ENCODE peak calls at places on chromosomes 1 and 21, in eight cellular contexts. L, U, J, C, Y, G, Z and B are unnamed samples.
A peak's percentile ranks its signal among the peaks of the same experiment; 100 is the strongest.

GRCh38 chr1:162220009-162220539 is 150.6 kb downstream of the NOS1AP start:
- DNase-seq in Z (no peak), U (no peak), G (no peak), L (no peak), C (no peak), Y (no peak), J (no peak), B (no peak)

GRCh38 chr1:1990222-1990621 is 13.4 kb downstream of the CFAP74 start:
- DNase-seq in Y (peak; percentile 62), Z (no peak), U (no peak), G (no peak), C (no peak), L (no peak), J (no peak), B (no peak)

GRCh38 chr1:41626616-41627375 is 142.3 kb upstream of the EDN2 start:
- DNase-seq in Z (peak; percentile 31), Y (no peak), J (no peak), L (peak; percentile 9), U (no peak), C (peak; percentile 77), G (no peak), B (peak; percentile 50)

GRCh38 chr1:41432481-41433280 is 51.8 kb downstream of the EDN2 start:
- DNase-seq in C (peak; percentile 90), Y (peak; percentile 79), G (peak; percentile 50), U (peak; percentile 76), Z (peak; percentile 76), J (peak; percentile 93), L (peak; percentile 87), B (peak; percentile 41)

GRCh38 chr1:15943515-15944307 is 32.2 kb downstream of the ZBTB17 start:
- DNase-seq in G (no peak), Y (no peak), C (no peak), Z (no peak), J (no peak), L (no peak), U (no peak), B (no peak)

GRCh38 chr1:207645632-207646081 is 724 bp downstream of the CR1L start:
- DNase-seq in G (no peak), J (no peak), Y (no peak), Z (no peak), U (no peak), L (no peak), C (no peak), B (no peak)

GRCh38 chr1:225427249-225428065 is at the start of gene LBR:
- DNase-seq in L (no peak), Y (peak; percentile 60), Z (peak; percentile 16), U (no peak), J (peak; percentile 60), G (no peak), C (peak; percentile 43), B (no peak)

GRCh38 chr1:212814989-212815388 is 23.3 kb downstream of the TATDN3 start:
- DNase-seq in C (peak; percentile 26), L (peak; percentile 38), J (no peak), Z (no peak), Y (no peak), U (no peak), G (no peak), B (no peak)

GRCh38 chr1:93433407-93433961 is 14.4 kb upstream of the FNBP1L start:
- DNase-seq in G (no peak), Y (no peak), J (no peak), C (no peak), Z (no peak), L (no peak), U (no peak), B (no peak)

GRCh38 chr1:24318238-24318987 is 744 bp upstream of the GRHL3 start:
- DNase-seq in G (no peak), L (no peak), C (no peak), J (no peak), Z (peak; percentile 36), U (no peak), Y (no peak), B (no peak)

GRCh38 chr1:230156068-230156467 is 89.0 kb downstream of the GALNT2 start:
- DNase-seq in G (no peak), C (no peak), Z (no peak), J (no peak), L (no peak), U (no peak), Y (no peak), B (no peak)

GRCh38 chr1:32468791-32469190 is 3.9 kb downstream of the ZBTB8B start:
- DNase-seq in U (no peak), L (no peak), G (no peak), Z (no peak), C (no peak), J (no peak), Y (no peak), B (no peak)

GRCh38 chr1:152654110-152654509 is 9.1 kb upstream of the LCE2D start:
- DNase-seq in G (no peak), C (peak; percentile 84), L (peak; percentile 62), Z (peak; percentile 33), U (peak; percentile 47), J (peak; percentile 41), Y (no peak), B (peak; percentile 16)

GRCh38 chr1:103525114-103525606 is 339 bp upstream of the RNPC3 start:
- DNase-seq in C (peak; percentile 35), Z (peak; percentile 38), U (no peak), G (peak; percentile 1), J (no peak), L (peak; percentile 38), Y (peak; percentile 34), B (no peak)

GRCh38 chr1:64550946-64551345 is 81.0 kb downstream of the CACHD1 start:
- DNase-seq in Y (no peak), C (no peak), L (no peak), G (no peak), J (no peak), Z (no peak), U (no peak), B (no peak)

GRCh38 chr1:112296908-112297307 is 99.1 kb upstream of the CTTNBP2NL start:
- DNase-seq in Y (no peak), U (peak; percentile 2), C (peak; percentile 5), L (no peak), Z (peak; percentile 50), J (no peak), G (no peak), B (no peak)

GRCh38 chr21:9839011-9839661 is 682.2 kb upstream of the TPTE start:
- DNase-seq in L (no peak), Y (no peak), G (no peak), C (peak; percentile 1), J (peak; percentile 53), U (no peak), Z (no peak), B (no peak)

GRCh38 chr1:24111264-24111997 is 504 bp downstream of the MYOM3 start:
- DNase-seq in Z (no peak), L (no peak), U (no peak), J (peak; percentile 46), C (no peak), G (no peak), Y (no peak), B (no peak)

GRCh38 chr21:29786509-29786908 is 153.3 kb downstream of the GRIK1 start:
- DNase-seq in G (no peak), L (no peak), Z (no peak), J (no peak), U (no peak), C (no peak), Y (no peak), B (no peak)

GRCh38 chr1:181033799-181034391 is at the start of gene MR1:
- DNase-seq in U (peak; percentile 47), Y (no peak), G (peak; percentile 28), C (peak; percentile 81), J (no peak), Z (peak; percentile 83), L (peak; percentile 84), B (no peak)

GRCh38 chr1:19006837-19007271 is 50.4 kb upstream of the IFFO2 start:
- DNase-seq in L (no peak), Z (no peak), U (no peak), C (no peak), Y (no peak), J (no peak), G (no peak), B (no peak)

GRCh38 chr1:64097859-64098258 is 105.6 kb upstream of the UBE2U start:
- DNase-seq in G (no peak), Y (no peak), J (no peak), L (no peak), U (no peak), C (no peak), Z (no peak), B (no peak)

GRCh38 chr1:110390096-110390495 is 730 bp downstream of the SLC16A4 start:
- DNase-seq in C (no peak), G (no peak), Z (peak; percentile 89), J (peak; percentile 65), U (peak; percentile 86), L (peak; percentile 79), Y (peak; percentile 66), B (no peak)

GRCh38 chr1:50108497-50109073 is at the start of gene ELAVL4:
- DNase-seq in G (no peak), Y (no peak), Z (no peak), U (no peak), C (no peak), J (no peak), L (no peak), B (no peak)
- H3K27ac ChIP-seq in G (no peak within 1 kb of the TSS), Y (no peak within 1 kb of the TSS), Z (no peak within 1 kb of the TSS), U (no peak within 1 kb of the TSS), C (no peak within 1 kb of the TSS), J (no peak within 1 kb of the TSS), L (no peak within 1 kb of the TSS), B (no peak within 1 kb of the TSS)

DNA sequence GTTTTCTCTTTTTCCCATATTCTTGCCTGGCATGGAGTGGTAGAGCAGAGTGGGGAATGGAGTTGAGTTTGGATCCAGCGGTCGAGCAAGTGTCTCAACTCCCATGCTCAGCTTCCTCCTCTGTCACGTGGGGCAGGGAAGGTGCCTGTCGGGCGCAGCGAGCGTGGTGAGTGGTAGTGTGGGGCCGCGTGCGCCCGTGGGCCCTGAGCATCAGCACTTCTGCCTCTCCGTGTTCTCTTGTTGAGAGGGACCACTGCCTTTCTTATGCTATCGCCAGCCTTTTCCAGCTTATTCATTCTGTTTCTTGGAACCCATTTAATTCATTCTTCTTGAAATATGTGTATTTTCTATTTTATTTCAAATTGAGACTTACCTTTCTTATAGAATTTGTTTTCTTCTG is 65.1 kb downstream of the ADARB1 start:
- DNase-seq in C (no peak), U (no peak), Y (no peak), J (no peak), Z (no peak), L (no peak), G (no peak), B (no peak)
- H3K27ac ChIP-seq in C (no peak overlapping the region), U (no peak overlapping the region), Y (no peak overlapping the region), J (no peak overlapping the region), Z (no peak overlapping the region), L (no peak overlapping the region), G (no peak overlapping the region), B (no peak overlapping the region)

DNA sequence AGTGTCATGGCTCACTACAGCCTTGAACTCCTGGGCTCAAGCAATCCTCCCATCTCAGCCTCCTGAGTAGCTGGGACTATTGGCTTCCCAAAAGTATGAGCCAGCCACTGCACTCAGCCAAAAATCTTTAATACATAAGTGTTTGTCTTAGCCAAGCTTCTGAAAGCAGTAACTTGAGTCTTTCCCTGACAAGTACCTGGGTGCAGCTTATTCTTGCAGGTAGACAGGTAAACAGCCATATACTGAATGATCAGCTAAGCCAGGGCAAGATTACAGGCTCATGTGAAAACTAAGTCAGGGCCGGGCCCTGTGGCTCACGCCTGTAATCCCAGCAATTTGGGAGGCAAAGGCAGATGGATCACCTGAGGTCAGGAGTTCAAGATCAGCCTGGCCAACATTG is 7.8 kb downstream of the MEAF6 start:
- DNase-seq in Z (no peak), C (no peak), J (no peak), L (no peak), Y (no peak), G (no peak), U (no peak), B (no peak)
- H3K27ac ChIP-seq in Z (no peak overlapping the region), C (no peak overlapping the region), J (no peak overlapping the region), L (no peak overlapping the region), Y (no peak overlapping the region), G (no peak overlapping the region), U (no peak overlapping the region), B (no peak overlapping the region)

GRCh38 chr1:205537386-205538018 is 33.0 kb downstream of the CDK18 start:
- DNase-seq in G (no peak), L (no peak), U (no peak), C (peak; percentile 34), J (no peak), Z (no peak), Y (no peak), B (no peak)
- H3K27ac ChIP-seq in G (no peak overlapping the region), L (no peak overlapping the region), U (no peak overlapping the region), C (peak overlapping the region; percentile 50), J (no peak overlapping the region), Z (no peak overlapping the region), Y (no peak overlapping the region), B (no peak overlapping the region)